ENCODE peak calls at places on chromosomes 1 and 21, in nine cellular contexts. One of them, this sample, is unnamed.

GRCh38 chr1:197902454-197903195 is at the start of gene C1orf53:
- DNase-seq in Calu3: peak; percentile 96
- DNase-seq in fibroblast of lung: peak; percentile 89
- DNase-seq in breast epithelium: peak; percentile 60
- DNase-seq in cardiac fibroblast: peak; percentile 89
- DNase-seq in neural progenitor cell: peak; percentile 96
- DNase-seq in heart right ventricle: peak; percentile 87
- DNase-seq in GM06990: peak; percentile 90
- DNase-seq in Panc1: no peak
- DNase-seq in this sample: peak; percentile 94

GRCh38 chr1:27267153-27267552 is 32.7 kb downstream of the WDTC1 start:
- DNase-seq in cardiac fibroblast: no peak
- DNase-seq in Calu3: no peak
- DNase-seq in heart right ventricle: no peak
- DNase-seq in GM06990: no peak
- DNase-seq in fibroblast of lung: no peak
- DNase-seq in breast epithelium: no peak
- DNase-seq in neural progenitor cell: no peak
- DNase-seq in Panc1: no peak
- DNase-seq in this sample: no peak

GRCh38 chr1:41537257-41537656 is 52.8 kb upstream of the EDN2 start:
- DNase-seq in breast epithelium: no peak
- DNase-seq in neural progenitor cell: no peak
- DNase-seq in fibroblast of lung: peak; percentile 21
- DNase-seq in heart right ventricle: no peak
- DNase-seq in Panc1: no peak
- DNase-seq in cardiac fibroblast: peak; percentile 96
- DNase-seq in GM06990: no peak
- DNase-seq in Calu3: no peak
- DNase-seq in this sample: no peak

GRCh38 chr1:175511496-175511895 is 231.9 kb downstream of the TNR start:
- DNase-seq in breast epithelium: no peak
- DNase-seq in fibroblast of lung: peak; percentile 22
- DNase-seq in GM06990: no peak
- DNase-seq in neural progenitor cell: no peak
- DNase-seq in heart right ventricle: no peak
- DNase-seq in cardiac fibroblast: no peak
- DNase-seq in Panc1: no peak
- DNase-seq in Calu3: no peak
- DNase-seq in this sample: no peak

GRCh38 chr1:247494746-247495145 is 36.8 kb upstream of the OR2B11 start:
- DNase-seq in Calu3: no peak
- DNase-seq in fibroblast of lung: no peak
- DNase-seq in GM06990: no peak
- DNase-seq in Panc1: no peak
- DNase-seq in neural progenitor cell: no peak
- DNase-seq in cardiac fibroblast: peak; percentile 5
- DNase-seq in heart right ventricle: no peak
- DNase-seq in breast epithelium: no peak
- DNase-seq in this sample: no peak

GRCh38 chr1:44801491-44802305 is 1.5 kb downstream of the PLK3 start:
- DNase-seq in Calu3: no peak
- DNase-seq in breast epithelium: no peak
- DNase-seq in cardiac fibroblast: peak; percentile 65
- DNase-seq in neural progenitor cell: no peak
- DNase-seq in fibroblast of lung: no peak
- DNase-seq in GM06990: no peak
- DNase-seq in Panc1: no peak
- DNase-seq in heart right ventricle: no peak
- DNase-seq in this sample: no peak

GRCh38 chr21:44626673-44627143 is at the start of gene KRTAP10-9:
- DNase-seq in fibroblast of lung: no peak
- DNase-seq in heart right ventricle: no peak
- DNase-seq in breast epithelium: no peak
- DNase-seq in Calu3: no peak
- DNase-seq in cardiac fibroblast: no peak
- DNase-seq in GM06990: no peak
- DNase-seq in neural progenitor cell: no peak
- DNase-seq in Panc1: no peak
- DNase-seq in this sample: no peak

GRCh38 chr1:157673008-157673407 is 27.6 kb downstream of the FCRL3 start:
- DNase-seq in breast epithelium: no peak
- DNase-seq in heart right ventricle: no peak
- DNase-seq in Panc1: no peak
- DNase-seq in cardiac fibroblast: no peak
- DNase-seq in GM06990: no peak
- DNase-seq in neural progenitor cell: no peak
- DNase-seq in Calu3: no peak
- DNase-seq in fibroblast of lung: no peak
- DNase-seq in this sample: no peak

GRCh38 chr1:178941261-178941689 is 70.4 kb upstream of the ANGPTL1 start:
- DNase-seq in fibroblast of lung: no peak
- DNase-seq in neural progenitor cell: no peak
- DNase-seq in Calu3: no peak
- DNase-seq in breast epithelium: no peak
- DNase-seq in Panc1: no peak
- DNase-seq in cardiac fibroblast: no peak
- DNase-seq in heart right ventricle: no peak
- DNase-seq in GM06990: no peak
- DNase-seq in this sample: no peak

GRCh38 chr21:44612669-44613229 is 870 bp downstream of the KRTAP10-8 start:
- DNase-seq in fibroblast of lung: no peak
- DNase-seq in Calu3: no peak
- DNase-seq in GM06990: no peak
- DNase-seq in cardiac fibroblast: no peak
- DNase-seq in breast epithelium: no peak
- DNase-seq in neural progenitor cell: no peak
- DNase-seq in Panc1: no peak
- DNase-seq in heart right ventricle: peak; percentile 8
- DNase-seq in this sample: no peak

GRCh38 chr1:10424034-10424433 is 6.2 kb upstream of the CENPS start:
- DNase-seq in GM06990: no peak
- DNase-seq in fibroblast of lung: peak; percentile 6
- DNase-seq in cardiac fibroblast: peak; percentile 48
- DNase-seq in neural progenitor cell: no peak
- DNase-seq in Calu3: no peak
- DNase-seq in breast epithelium: no peak
- DNase-seq in heart right ventricle: peak; percentile 17
- DNase-seq in Panc1: no peak
- DNase-seq in this sample: no peak

GRCh38 chr1:213122514-213122929 is 71.5 kb downstream of the RPS6KC1 start:
- DNase-seq in neural progenitor cell: peak; percentile 57
- DNase-seq in cardiac fibroblast: peak; percentile 81
- DNase-seq in heart right ventricle: no peak
- DNase-seq in GM06990: peak; percentile 18
- DNase-seq in Calu3: peak; percentile 20
- DNase-seq in breast epithelium: no peak
- DNase-seq in Panc1: peak; percentile 32
- DNase-seq in fibroblast of lung: peak; percentile 41
- DNase-seq in this sample: no peak

GRCh38 chr1:24107462-24108225 is 4.3 kb downstream of the MYOM3 start:
- DNase-seq in fibroblast of lung: peak; percentile 82
- DNase-seq in heart right ventricle: no peak
- DNase-seq in breast epithelium: no peak
- DNase-seq in Panc1: no peak
- DNase-seq in cardiac fibroblast: peak; percentile 74
- DNase-seq in GM06990: no peak
- DNase-seq in neural progenitor cell: no peak
- DNase-seq in Calu3: no peak
- DNase-seq in this sample: no peak

GRCh38 chr1:184648856-184649201 is 105.8 kb downstream of the EDEM3 start:
- DNase-seq in fibroblast of lung: no peak
- DNase-seq in Panc1: no peak
- DNase-seq in Calu3: no peak
- DNase-seq in GM06990: no peak
- DNase-seq in neural progenitor cell: no peak
- DNase-seq in cardiac fibroblast: no peak
- DNase-seq in heart right ventricle: no peak
- DNase-seq in breast epithelium: no peak
- DNase-seq in this sample: no peak

GRCh38 chr1:43550598-43551246 is 20.0 kb downstream of the PTPRF start:
- DNase-seq in GM06990: no peak
- DNase-seq in Panc1: no peak
- DNase-seq in neural progenitor cell: no peak
- DNase-seq in breast epithelium: no peak
- DNase-seq in cardiac fibroblast: no peak
- DNase-seq in Calu3: no peak
- DNase-seq in heart right ventricle: no peak
- DNase-seq in fibroblast of lung: no peak
- DNase-seq in this sample: no peak

GRCh38 chr1:214791961-214792360 is 189.0 kb downstream of the CENPF start:
- DNase-seq in cardiac fibroblast: no peak
- DNase-seq in Calu3: no peak
- DNase-seq in breast epithelium: no peak
- DNase-seq in fibroblast of lung: peak; percentile 77
- DNase-seq in Panc1: no peak
- DNase-seq in neural progenitor cell: no peak
- DNase-seq in GM06990: no peak
- DNase-seq in heart right ventricle: no peak
- DNase-seq in this sample: no peak

DNA sequence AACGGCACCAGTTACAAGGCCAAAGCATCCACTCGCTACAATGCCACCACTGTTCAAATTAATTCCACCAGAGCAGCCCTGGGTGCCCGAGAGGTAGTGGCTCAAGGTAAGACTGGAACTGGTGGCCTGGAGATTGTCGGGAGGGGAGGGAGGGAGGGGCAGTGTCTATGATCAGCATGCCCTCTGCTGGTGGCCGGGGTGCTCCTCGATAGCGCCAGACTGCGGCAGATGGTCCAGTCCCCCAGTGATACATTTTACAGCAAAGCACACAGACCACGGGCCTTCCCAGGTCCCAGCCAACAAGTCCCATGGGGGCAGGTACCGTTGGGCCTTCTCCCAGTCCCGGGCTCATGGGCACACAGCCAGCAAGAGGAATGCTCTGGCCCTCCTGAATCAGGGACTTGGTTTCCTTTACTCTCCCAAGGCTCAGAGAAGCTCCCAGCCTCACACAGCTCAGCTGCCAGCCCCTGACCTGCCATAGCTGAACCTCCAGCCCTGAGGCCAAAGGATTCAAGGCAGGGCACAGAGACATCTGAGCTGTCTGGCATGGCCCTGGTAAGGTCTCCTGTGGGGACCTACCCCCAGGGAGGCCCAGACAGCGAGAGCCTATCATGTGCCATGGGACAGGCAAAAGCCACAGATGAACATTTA is 15.3 kb downstream of the ACOT7 start:
- DNase-seq in GM06990: no peak
- DNase-seq in Calu3: no peak
- DNase-seq in fibroblast of lung: no peak
- DNase-seq in breast epithelium: no peak
- DNase-seq in Panc1: no peak
- DNase-seq in neural progenitor cell: peak; percentile 43
- DNase-seq in cardiac fibroblast: no peak
- DNase-seq in heart right ventricle: no peak
- DNase-seq in this sample: no peak
- TF ChIP-seq CTCF in GM06990: no peak
- TF ChIP-seq CTCF in Calu3: no peak
- TF ChIP-seq CTCF in fibroblast of lung: no peak
- TF ChIP-seq CTCF in breast epithelium: no peak
- TF ChIP-seq CTCF in Panc1: no peak
- TF ChIP-seq CTCF in neural progenitor cell: peak; percentile 26
- TF ChIP-seq CTCF in cardiac fibroblast: no peak
- TF ChIP-seq CTCF in heart right ventricle: no peak
- TF ChIP-seq CTCF in this sample: no peak

DNA sequence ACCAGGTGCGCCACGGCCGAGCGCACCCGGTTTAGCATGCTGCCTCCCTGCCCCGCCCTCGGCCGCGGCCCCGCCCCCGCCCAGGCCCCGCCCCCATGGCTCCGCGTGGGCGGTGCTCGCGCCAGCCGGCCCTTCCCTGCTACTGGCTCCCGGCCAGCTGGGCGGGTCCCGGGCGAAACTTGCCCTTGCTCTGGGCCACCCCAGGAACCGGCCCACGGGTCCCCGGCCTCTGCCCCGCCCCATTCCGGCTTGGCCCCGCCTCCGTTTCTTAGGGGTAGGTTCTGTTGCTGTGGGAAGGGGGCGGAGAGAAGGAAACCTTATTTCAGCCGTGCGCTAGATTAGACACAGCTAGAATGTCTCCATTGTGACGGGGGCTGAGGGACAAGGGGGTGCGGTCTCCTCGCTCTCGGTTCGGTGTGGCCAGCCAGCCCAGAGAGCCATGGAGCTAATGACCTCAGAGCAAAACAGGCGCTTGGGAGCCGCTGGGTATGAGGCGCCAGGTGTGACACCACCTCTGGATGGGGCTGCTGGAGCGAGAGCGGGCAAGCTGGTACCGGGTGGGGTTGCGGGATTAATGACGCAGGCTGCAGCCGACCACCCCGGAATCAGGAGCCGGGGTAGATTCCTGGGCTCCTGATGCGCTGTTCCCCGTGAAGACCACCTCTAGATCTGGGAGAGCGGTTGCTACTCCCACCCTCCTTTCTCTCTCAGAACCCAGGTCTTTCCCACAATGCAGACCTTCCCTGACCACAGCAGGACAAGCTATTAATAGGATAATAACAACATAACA is at the start of gene PPM1J:
- DNase-seq in Panc1: no peak
- DNase-seq in cardiac fibroblast: peak; percentile 92
- DNase-seq in fibroblast of lung: peak; percentile 84
- DNase-seq in Calu3: peak; percentile 97
- DNase-seq in GM06990: peak; percentile 95
- DNase-seq in breast epithelium: peak; percentile 98
- DNase-seq in neural progenitor cell: peak; percentile 92
- DNase-seq in heart right ventricle: peak; percentile 99
- DNase-seq in this sample: peak; percentile 98
- TF ChIP-seq CTCF in Panc1: no peak
- TF ChIP-seq CTCF in cardiac fibroblast: no peak
- TF ChIP-seq CTCF in fibroblast of lung: no peak
- TF ChIP-seq CTCF in Calu3: no peak
- TF ChIP-seq CTCF in GM06990: no peak
- TF ChIP-seq CTCF in breast epithelium: no peak
- TF ChIP-seq CTCF in neural progenitor cell: no peak
- TF ChIP-seq CTCF in heart right ventricle: no peak
- TF ChIP-seq CTCF in this sample: no peak

DNA sequence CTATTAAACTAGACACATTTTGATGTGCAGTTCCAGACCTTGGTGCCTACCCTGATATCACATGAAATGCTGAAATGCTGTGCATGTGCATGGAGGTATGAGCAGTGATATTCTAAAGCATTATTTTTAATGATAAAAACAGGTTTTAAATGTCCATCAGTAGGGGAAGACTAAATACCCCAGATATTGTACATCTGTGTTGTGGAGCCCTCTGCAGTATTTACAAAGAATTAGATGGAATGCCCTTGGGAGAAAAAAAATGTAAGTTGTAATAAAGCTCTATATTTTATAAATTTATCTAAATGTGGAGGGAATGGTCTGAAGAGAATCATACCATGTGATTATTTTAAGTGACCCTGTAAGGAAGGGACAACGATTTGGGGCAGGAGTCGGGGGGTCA is 39.1 kb upstream of the IGSF5 start:
- DNase-seq in Panc1: no peak
- DNase-seq in heart right ventricle: no peak
- DNase-seq in fibroblast of lung: no peak
- DNase-seq in breast epithelium: no peak
- DNase-seq in cardiac fibroblast: no peak
- DNase-seq in Calu3: no peak
- DNase-seq in GM06990: no peak
- DNase-seq in neural progenitor cell: no peak
- DNase-seq in this sample: no peak
- TF ChIP-seq CTCF in Panc1: no peak
- TF ChIP-seq CTCF in heart right ventricle: peak; percentile 20
- TF ChIP-seq CTCF in fibroblast of lung: peak; percentile 9
- TF ChIP-seq CTCF in breast epithelium: no peak
- TF ChIP-seq CTCF in cardiac fibroblast: no peak
- TF ChIP-seq CTCF in Calu3: no peak
- TF ChIP-seq CTCF in GM06990: no peak
- TF ChIP-seq CTCF in neural progenitor cell: no peak
- TF ChIP-seq CTCF in this sample: no peak

GRCh38 chr1:92323473-92324453 is 24.9 kb downstream of the RPAP2 start:
- DNase-seq in cardiac fibroblast: no peak
- DNase-seq in fibroblast of lung: no peak
- DNase-seq in breast epithelium: no peak
- DNase-seq in Calu3: no peak
- DNase-seq in neural progenitor cell: no peak
- DNase-seq in heart right ventricle: no peak
- DNase-seq in GM06990: no peak
- DNase-seq in Panc1: no peak
- DNase-seq in this sample: no peak
- TF ChIP-seq CTCF in cardiac fibroblast: no peak
- TF ChIP-seq CTCF in fibroblast of lung: no peak
- TF ChIP-seq CTCF in breast epithelium: no peak
- TF ChIP-seq CTCF in Calu3: no peak
- TF ChIP-seq CTCF in neural progenitor cell: no peak
- TF ChIP-seq CTCF in heart right ventricle: no peak
- TF ChIP-seq CTCF in GM06990: no peak
- TF ChIP-seq CTCF in Panc1: no peak
- TF ChIP-seq CTCF in this sample: no peak

This sample was measured in GM13976.